ENCODE peak calls at places on chromosomes 11 and 22, in ten cellular contexts. Y is tibial artery; S is epithelial cell of esophagus; J is psoas muscle; T is CD8-positive, alpha-beta T cell; C is AG04450; P is cardiac fibroblast; R is foreskin fibroblast; E is uterus; D is fibroblast of villous mesenchyme. Q is an unnamed sample.
A peak's percentile ranks its signal among the peaks of the same experiment; 100 is the strongest.

GRCh38 chr11:20109731-20110445 is 50.4 kb downstream of the DBX1 start:
- DNase-seq in Y (no peak), E (no peak), R (peak; percentile 74), J (no peak), D (no peak), T (no peak), C (no peak), S (no peak), P (peak; percentile 60), Q (peak; percentile 15)

GRCh38 chr11:125272092-125272491 is 107.5 kb downstream of the PKNOX2 start:
- DNase-seq in C (no peak), P (peak; percentile 67), R (no peak), E (no peak), T (no peak), S (peak; percentile 62), J (no peak), D (no peak), Y (no peak), Q (peak; percentile 45)

GRCh38 chr11:128667873-128668272 is 26.0 kb upstream of the FLI1 start:
- DNase-seq in C (no peak), E (no peak), P (peak; percentile 24), D (no peak), T (no peak), S (no peak), R (peak; percentile 55), Y (no peak), J (no peak), Q (no peak)

GRCh38 chr22:31248965-31249940 is 37.2 kb downstream of the LIMK2 start:
- DNase-seq in J (no peak), T (no peak), S (peak; percentile 74), R (no peak), D (peak; percentile 85), P (no peak), C (no peak), E (no peak), Y (no peak), Q (no peak)

GRCh38 chr22:37560682-37561208 is 465 bp downstream of the CDC42EP1 start:
- DNase-seq in P (peak; percentile 54), J (peak; percentile 64), E (peak; percentile 78), C (no peak), T (no peak), S (no peak), R (peak; percentile 84), Y (no peak), D (peak; percentile 55), Q (peak; percentile 61)

GRCh38 chr11:83836883-83837654 is 550.9 kb upstream of the CCDC90B start:
- DNase-seq in P (peak; percentile 66), J (peak; percentile 19), E (peak; percentile 23), R (peak; percentile 28), C (no peak), Y (peak; percentile 25), D (peak; percentile 36), S (peak; percentile 59), T (no peak), Q (peak; percentile 74)

GRCh38 chr11:72754544-72755155 is 2.4 kb upstream of the ARAP1 start:
- DNase-seq in Y (no peak), J (no peak), E (no peak), D (no peak), S (no peak), T (no peak), P (no peak), R (no peak), C (no peak), Q (no peak)

GRCh38 chr11:92981508-92982043 is 12.1 kb downstream of the MTNR1B start:
- DNase-seq in Y (no peak), C (no peak), P (no peak), E (no peak), D (no peak), T (no peak), S (no peak), R (no peak), J (no peak), Q (no peak)

GRCh38 chr22:47213571-47214230 is 451.3 kb downstream of the TBC1D22A start:
- DNase-seq in T (no peak), D (peak; percentile 1), J (no peak), C (no peak), R (no peak), P (no peak), E (no peak), S (no peak), Y (no peak), Q (peak; percentile 32)

GRCh38 chr11:66172146-66172545 is 96.3 kb upstream of the RAB1B start:
- DNase-seq in T (no peak), C (peak; percentile 16), J (no peak), D (peak; percentile 65), P (peak; percentile 70), E (no peak), Y (no peak), R (peak; percentile 66), S (peak; percentile 66), Q (peak; percentile 78)

DNA sequence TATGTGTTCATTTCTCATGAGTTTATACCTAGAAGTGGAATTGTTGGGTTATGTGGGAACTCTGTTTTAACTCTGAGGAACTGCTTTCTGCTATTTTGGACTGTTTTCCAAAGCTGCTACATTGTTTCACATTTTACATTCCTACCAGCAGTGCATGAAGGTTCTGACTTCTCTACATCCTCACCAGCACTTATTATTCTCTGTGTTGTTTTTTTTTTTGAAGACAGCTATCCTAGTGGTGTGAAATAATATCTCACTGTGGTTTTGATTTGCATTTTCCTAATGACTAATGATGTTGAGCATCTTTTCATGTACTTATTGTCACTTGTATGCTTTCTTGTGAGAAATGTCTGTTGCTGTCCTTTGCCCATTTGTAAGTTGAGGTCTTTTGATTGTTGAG is 169.9 kb downstream of the COMMD9 start:
- DNase-seq in S (no peak), J (no peak), T (no peak), R (no peak), P (no peak), Y (no peak), D (no peak), C (no peak), E (no peak), Q (no peak)
- TF ChIP-seq CTCF in S (no peak), J (no peak), T (no peak), R (no peak), P (no peak), Y (no peak), D (no peak), C (no peak), E (no peak), Q (no peak)

DNA sequence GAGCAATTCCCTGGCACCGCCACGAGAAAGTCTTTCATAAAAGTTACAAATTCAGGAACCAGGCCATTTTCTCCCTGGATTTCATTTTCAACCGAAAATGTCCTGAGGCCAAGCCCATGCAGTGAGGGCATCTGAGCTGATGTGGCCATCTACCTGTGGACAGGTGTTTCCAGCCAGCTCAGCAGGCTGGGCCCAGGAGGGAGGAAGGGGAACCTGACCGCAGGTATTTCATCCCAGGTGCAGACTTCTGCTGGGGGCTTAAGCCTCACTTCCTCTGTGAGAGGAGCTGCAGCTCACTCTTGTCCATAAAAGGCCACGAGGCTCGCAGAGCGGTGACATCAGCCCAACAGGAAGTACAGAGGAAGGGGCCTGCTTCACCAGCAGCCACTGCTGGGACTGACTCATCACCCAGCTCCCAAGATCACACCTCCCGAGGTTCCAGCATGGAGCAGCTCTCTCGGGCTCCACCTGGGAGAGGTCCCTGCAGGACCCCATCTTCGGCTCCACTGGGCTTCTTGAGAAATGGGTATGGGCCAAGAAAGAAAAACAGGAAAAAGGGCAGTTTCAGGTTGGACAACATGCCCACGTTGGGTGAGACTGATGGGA is 56.4 kb downstream of the MYH9 start:
- DNase-seq in J (peak; percentile 74), Y (peak; percentile 87), E (peak; percentile 85), R (peak; percentile 96), T (peak; percentile 70), P (peak; percentile 97), D (peak; percentile 95), C (peak; percentile 89), S (peak; percentile 97), Q (peak; percentile 94)
- H3K4me3 ChIP-seq in J (peak overlapping the region; percentile 29), Y (peak overlapping the region; percentile 6), E (no peak overlapping the region), R (no peak overlapping the region), T (peak overlapping the region; percentile 42), P (no peak overlapping the region), D (no peak overlapping the region), C (no peak overlapping the region), S (no peak overlapping the region), Q (no peak overlapping the region)

GRCh38 chr22:35305525-35306070 is 5.9 kb downstream of the TOM1 start:
- DNase-seq in R (no peak), P (no peak), D (peak; percentile 88), Y (no peak), J (no peak), C (no peak), S (no peak), T (no peak), E (no peak), Q (peak; percentile 47)

GRCh38 chr22:35299217-35299716 is 427 bp upstream of the TOM1 start:
- DNase-seq in J (no peak), T (no peak), D (peak; percentile 74), Y (no peak), E (no peak), C (no peak), R (peak; percentile 60), P (no peak), S (peak; percentile 16), Q (peak; percentile 34)

GRCh38 chr22:35303029-35303624 is 3.4 kb downstream of the TOM1 start:
- DNase-seq in E (no peak), T (no peak), P (no peak), D (no peak), J (no peak), S (no peak), C (no peak), Y (no peak), R (no peak), Q (peak; percentile 79)

GRCh38 chr22:35299717-35300497 is at the start of gene TOM1:
- DNase-seq in R (peak; percentile 99), C (peak; percentile 98), J (peak; percentile 97), E (peak; percentile 96), P (peak; percentile 100), Y (peak; percentile 96), T (peak; percentile 95), D (peak; percentile 100), S (peak; percentile 99), Q (peak; percentile 100)

GRCh38 chr22:35301370-35301874 is 1.7 kb downstream of the TOM1 start:
- DNase-seq in T (no peak), S (peak; percentile 97), D (peak; percentile 100), P (peak; percentile 99), Y (peak; percentile 54), R (peak; percentile 76), E (peak; percentile 61), J (peak; percentile 68), C (peak; percentile 70), Q (peak; percentile 99)
- TF ChIP-seq CTCF in T (no peak), S (no peak), D (no peak), P (no peak), Y (no peak), R (no peak), E (no peak), J (no peak), C (no peak), Q (no peak)

DNA sequence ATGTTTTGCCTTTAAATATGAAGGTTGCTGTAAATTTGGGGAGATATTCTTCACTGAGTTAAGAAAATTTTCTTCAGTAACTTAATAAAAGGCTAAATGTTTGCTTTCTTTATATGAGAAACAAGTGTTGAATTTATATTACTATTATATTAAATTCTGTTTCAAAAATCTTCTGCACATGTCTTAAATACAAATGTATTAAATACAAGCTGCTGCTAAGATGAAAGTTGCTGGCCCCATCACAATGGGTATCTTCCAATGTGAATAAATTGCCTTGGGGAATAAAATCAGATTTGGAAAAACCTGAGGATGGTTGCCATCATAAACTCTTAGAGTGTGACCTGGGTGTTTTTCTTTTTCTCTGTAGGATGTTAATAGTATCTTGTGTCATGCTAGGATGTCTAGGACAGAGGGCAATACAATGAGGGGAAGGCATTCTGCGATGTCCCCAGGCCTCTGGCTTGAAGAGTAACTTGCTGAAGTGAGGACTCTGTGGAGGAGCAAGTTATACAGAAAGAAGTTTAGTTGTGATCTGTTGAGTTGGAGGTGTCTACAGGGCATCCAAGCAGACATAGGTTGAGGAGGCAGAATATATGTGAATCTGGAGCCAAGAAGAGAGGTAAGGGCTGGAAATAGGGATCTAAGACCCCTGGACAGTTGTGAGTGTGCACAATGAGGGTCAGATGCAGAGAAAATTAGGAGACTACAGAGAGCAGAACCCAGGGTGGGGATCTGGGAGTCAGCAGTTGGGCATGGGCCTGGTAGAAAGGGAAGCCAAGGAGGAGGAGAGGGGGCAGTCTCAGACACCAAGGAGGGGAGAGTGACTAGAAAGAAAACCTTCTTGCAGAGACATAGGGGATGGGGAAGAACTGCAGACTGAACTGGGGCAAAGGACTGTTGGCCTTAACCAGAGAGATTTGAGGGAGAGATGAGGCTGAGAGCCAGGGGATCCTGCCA is 4.8 kb downstream of the IGLL5 start:
- DNase-seq in C (no peak), J (no peak), E (no peak), Y (no peak), R (no peak), P (no peak), D (no peak), T (no peak), S (no peak), Q (no peak)
- H3K4me3 ChIP-seq in C (no peak overlapping the region), J (no peak overlapping the region), E (no peak overlapping the region), Y (no peak overlapping the region), R (no peak overlapping the region), P (no peak overlapping the region), D (no peak overlapping the region), T (no peak overlapping the region), S (no peak overlapping the region), Q (no peak overlapping the region)